ENCODE peak calls at places on chromosomes 7 and 10, in five cellular contexts. V, S, Z, G and L are unnamed samples.

GRCh38 chr10:21527634-21528451 is 2.4 kb upstream of the SKIDA1 start:
- DNase-seq in V (no peak), S (no peak), Z (no peak), G (no peak), L (no peak)

GRCh38 chr10:60937784-60938654 is 6.0 kb downstream of the RHOBTB1 start:
- DNase-seq in V (no peak), S (no peak), Z (no peak), G (no peak), L (no peak)

GRCh38 chr7:2967238-2967637 is 76.4 kb downstream of the CARD11 start:
- DNase-seq in V (no peak), S (no peak), Z (no peak), G (no peak), L (no peak)

GRCh38 chr10:30993155-30993554 is 38.5 kb downstream of the ZNF438 start:
- DNase-seq in V (no peak), S (no peak), Z (no peak), G (no peak), L (no peak)

GRCh38 chr10:86900955-86901354 is 56.5 kb downstream of the MMRN2 start:
- DNase-seq in V (no peak), S (no peak), Z (no peak), G (no peak), L (no peak)

GRCh38 chr7:25098096-25099046 is 26.7 kb downstream of the CYCS start:
- DNase-seq in V (peak), S (no peak), Z (peak), G (peak), L (peak)

GRCh38 chr10:22911889-22912762 is 15.7 kb upstream of the ARMC3 start:
- DNase-seq in V (no peak), S (no peak), Z (peak), G (peak), L (no peak)

GRCh38 chr7:98364220-98364619 is 36.7 kb downstream of the BAIAP2L1 start:
- DNase-seq in V (no peak), S (no peak), Z (no peak), G (no peak), L (no peak)

GRCh38 chr10:93392111-93392510 is 90.0 kb downstream of the MYOF start:
- DNase-seq in V (no peak), S (no peak), Z (no peak), G (no peak), L (no peak)

GRCh38 chr10:13152286-13152685 is 9.1 kb upstream of the MCM10 start:
- DNase-seq in V (no peak), S (no peak), Z (no peak), G (no peak), L (no peak)

GRCh38 chr7:4787947-4788626 is 12.7 kb downstream of the AP5Z1 start:
- DNase-seq in V (no peak), S (no peak), Z (no peak), G (no peak), L (no peak)

GRCh38 chr10:110802551-110803238 is 69.0 kb upstream of the PDCD4 start:
- DNase-seq in V (no peak), S (peak), Z (no peak), G (peak), L (no peak)

GRCh38 chr10:110803239-110803593 is 68.5 kb upstream of the PDCD4 start:
- DNase-seq in V (no peak), S (peak), Z (no peak), G (no peak), L (no peak)

GRCh38 chr10:110805292-110805691 is 66.4 kb upstream of the PDCD4 start:
- DNase-seq in V (no peak), S (no peak), Z (no peak), G (no peak), L (no peak)

GRCh38 chr10:110802090-110802489 is 69.6 kb upstream of the PDCD4 start:
- DNase-seq in V (no peak), S (no peak), Z (no peak), G (no peak), L (no peak)

DNA sequence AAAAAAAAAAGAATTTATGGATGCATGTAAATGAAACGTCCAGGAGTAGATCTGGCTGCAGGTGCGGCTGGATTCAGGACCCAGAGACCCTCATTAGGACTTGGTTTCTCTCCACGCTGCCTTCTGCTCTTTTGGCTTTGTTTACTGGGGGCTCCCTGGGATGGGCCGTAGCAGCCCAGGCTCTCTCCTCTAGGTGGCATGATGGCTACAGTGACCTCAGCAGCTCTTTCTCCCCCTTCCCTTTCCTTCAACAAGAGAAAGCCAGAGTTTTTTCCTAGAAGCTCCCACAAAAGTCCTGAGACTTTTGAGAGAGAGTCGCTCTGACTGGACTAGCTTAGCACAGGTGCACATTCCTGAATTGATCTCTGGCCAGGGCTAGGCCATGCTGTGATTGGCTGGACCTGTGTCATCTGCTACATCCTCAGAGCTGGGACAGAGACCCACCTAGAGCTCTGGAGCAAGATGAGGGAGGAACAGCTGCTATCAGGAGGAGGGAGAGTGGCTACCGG is 67.8 kb upstream of the PDCD4 start:
- DNase-seq in V (peak), S (peak), Z (peak), G (peak), L (no peak)
- TF ChIP-seq ZBTB33 in V (no peak), S (no peak), Z (no peak), G (no peak), L (no peak)

DNA sequence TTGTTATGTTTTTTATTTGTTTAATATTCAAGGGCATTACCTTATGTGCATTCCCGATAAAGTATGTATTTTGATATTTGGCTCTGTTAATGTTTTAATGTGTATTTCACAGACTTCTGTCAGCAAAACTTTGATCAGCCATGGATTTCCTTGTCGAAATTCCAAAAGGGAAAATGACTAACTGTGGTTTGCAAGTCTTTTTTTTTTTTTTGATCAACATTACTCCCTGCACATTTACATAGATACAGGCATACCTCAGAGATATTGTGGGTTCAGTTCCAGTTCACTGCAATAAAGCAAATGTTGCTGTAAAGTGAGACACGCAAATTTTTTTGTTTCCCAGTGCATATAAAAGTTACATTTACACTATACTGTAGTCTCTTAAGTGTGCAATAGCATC is 351.9 kb downstream of the CXCL12 start:
- DNase-seq in V (no peak), S (no peak), Z (no peak), G (no peak), L (no peak)
- H3K27ac ChIP-seq in V (no peak), S (no peak), Z (no peak), G (no peak), L (no peak)

GRCh38 chr7:34135924-34136323 is 230.6 kb downstream of the BMPER start:
- DNase-seq in V (no peak), S (no peak), Z (no peak), G (no peak), L (no peak)

GRCh38 chr7:34133983-34134782 is 228.8 kb downstream of the BMPER start:
- DNase-seq in V (peak), S (no peak), Z (peak), G (peak), L (peak)

GRCh38 chr7:34138483-34138882 is 233.1 kb downstream of the BMPER start:
- DNase-seq in V (no peak), S (no peak), Z (no peak), G (no peak), L (no peak)

GRCh38 chr7:34136698-34137097 is 231.4 kb downstream of the BMPER start:
- DNase-seq in V (no peak), S (no peak), Z (no peak), G (no peak), L (no peak)

DNA sequence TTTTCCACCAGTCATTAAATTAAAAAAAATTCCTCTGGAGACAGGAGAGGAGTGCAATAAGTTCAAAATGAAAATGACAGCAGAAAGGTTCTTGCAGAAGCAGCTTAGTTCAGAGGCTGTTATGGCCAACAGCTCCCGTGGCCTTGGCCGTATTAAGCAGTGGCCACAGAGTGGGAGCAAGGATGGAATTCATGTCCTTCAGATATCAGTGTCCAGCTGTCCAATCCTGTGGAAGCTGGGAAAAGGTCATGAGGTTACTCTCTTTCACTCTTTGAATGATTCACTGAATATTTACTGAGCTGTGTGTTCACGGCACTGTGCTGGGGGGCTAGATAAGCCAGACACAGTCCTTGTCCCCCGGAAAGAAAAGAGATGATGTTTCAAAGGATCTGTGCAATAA is 231.8 kb downstream of the BMPER start:
- DNase-seq in V (no peak), S (no peak), Z (no peak), G (no peak), L (no peak)
- TF ChIP-seq ZBTB33 in V (no peak), S (no peak), Z (no peak), G (no peak), L (no peak)

DNA sequence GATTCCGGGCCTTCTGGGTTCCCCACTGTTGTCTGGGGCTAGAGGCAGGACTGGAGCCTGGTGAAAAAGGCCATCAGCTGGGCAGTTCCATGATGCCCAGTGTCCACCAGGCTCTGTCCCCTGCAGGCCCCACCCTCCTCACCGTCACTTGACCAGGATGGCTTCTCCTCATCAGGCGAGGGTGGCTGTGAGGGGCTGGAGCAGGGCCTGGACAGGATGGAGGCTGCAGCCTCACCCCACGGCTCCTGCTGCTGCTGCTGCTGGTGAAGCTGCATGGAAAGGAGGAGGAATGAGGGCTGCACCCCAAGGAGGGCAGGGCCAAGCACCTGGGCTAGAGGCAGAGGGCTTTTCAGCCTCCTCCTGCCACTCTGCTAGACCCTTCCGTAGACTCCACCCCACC is 8.3 kb downstream of the ATG9B start:
- DNase-seq in V (no peak), S (no peak), Z (no peak), G (no peak), L (no peak)
- H3K27ac ChIP-seq in V (no peak), S (no peak), Z (no peak), G (no peak), L (no peak)